ENCODE peak calls at places on chromosome 6, in four cellular contexts. One of them, this sample, is unnamed.

GRCh38 chr6:436308-437041 is 44.9 kb downstream of the IRF4 start:
- DNase-seq in GM06990: no peak
- DNase-seq in AG10803: peak
- DNase-seq in sciatic nerve: peak
- DNase-seq in this sample: peak

GRCh38 chr6:5606546-5606945 is 345.2 kb downstream of the FARS2 start:
- DNase-seq in GM06990: no peak
- DNase-seq in AG10803: no peak
- DNase-seq in sciatic nerve: no peak
- DNase-seq in this sample: no peak

GRCh38 chr6:13375360-13375878 is 47.1 kb upstream of the TBC1D7 start:
- DNase-seq in GM06990: peak
- DNase-seq in AG10803: no peak
- DNase-seq in sciatic nerve: no peak
- DNase-seq in this sample: no peak

GRCh38 chr6:163585932-163586437 is 171.5 kb downstream of the QKI start:
- DNase-seq in GM06990: no peak
- DNase-seq in AG10803: peak
- DNase-seq in sciatic nerve: peak
- DNase-seq in this sample: peak

GRCh38 chr6:26556263-26557070 is 18.3 kb downstream of the HMGN4 start:
- DNase-seq in GM06990: peak
- DNase-seq in AG10803: peak
- DNase-seq in sciatic nerve: no peak
- DNase-seq in this sample: no peak

GRCh38 chr6:131061041-131061770 is 1.8 kb downstream of the EPB41L2 start:
- DNase-seq in GM06990: peak
- DNase-seq in AG10803: peak
- DNase-seq in sciatic nerve: no peak
- DNase-seq in this sample: no peak

GRCh38 chr6:53456809-53457208 is 88.1 kb downstream of the GCLC start:
- DNase-seq in GM06990: no peak
- DNase-seq in AG10803: no peak
- DNase-seq in sciatic nerve: no peak
- DNase-seq in this sample: no peak

GRCh38 chr6:64081459-64081858 is 445.9 kb downstream of the PHF3 start:
- DNase-seq in GM06990: no peak
- DNase-seq in AG10803: no peak
- DNase-seq in sciatic nerve: no peak
- DNase-seq in this sample: no peak

GRCh38 chr6:16257999-16258708 is 19.8 kb downstream of the GMPR start:
- DNase-seq in GM06990: no peak
- DNase-seq in AG10803: no peak
- DNase-seq in sciatic nerve: no peak
- DNase-seq in this sample: no peak

GRCh38 chr6:146594495-146594894 is 4.3 kb upstream of the ADGB start:
- DNase-seq in GM06990: no peak
- DNase-seq in AG10803: no peak
- DNase-seq in sciatic nerve: no peak
- DNase-seq in this sample: no peak

GRCh38 chr6:87426789-87427188 is 19.0 kb downstream of the CFAP206 start:
- DNase-seq in GM06990: no peak
- DNase-seq in AG10803: no peak
- DNase-seq in sciatic nerve: no peak
- DNase-seq in this sample: no peak

GRCh38 chr6:158654498-158654897 is 4.6 kb downstream of the SYTL3 start:
- DNase-seq in GM06990: no peak
- DNase-seq in AG10803: peak
- DNase-seq in sciatic nerve: peak
- DNase-seq in this sample: peak

This sample was measured in posterior vena cava.